ENCODE peak calls at places on chromosomes 13 and 19, in five cellular contexts. X is adrenal gland, M is activated B cell treated with CpG ODN at 0.5 μM for 24 hours, Y is fibroblast of the aortic adventitia, R is transverse colon. U is an unnamed sample.

GRCh38 chr19:43765109-43765876 is 10.5 kb upstream of the SMG9 start:
- DNase-seq in R (peak), Y (peak), M (peak), X (peak), U (peak)

GRCh38 chr19:42023121-42023942 is 29.3 kb upstream of the ATP1A3 start:
- DNase-seq in M (no peak), Y (no peak), X (no peak), R (peak), U (no peak)

GRCh38 chr13:40665754-40666057 is 735 bp downstream of the FOXO1 start:
- DNase-seq in X (no peak), M (peak), Y (no peak), R (no peak), U (no peak)

GRCh38 chr13:101111894-101112293 is 304.4 kb downstream of the NALCN start:
- DNase-seq in M (no peak), R (no peak), Y (no peak), X (no peak), U (no peak)

GRCh38 chr13:54029720-54030119 is 1001.1 kb downstream of the OLFM4 start:
- DNase-seq in R (no peak), Y (no peak), X (no peak), M (no peak), U (no peak)

GRCh38 chr13:102017248-102017647 is 384.6 kb downstream of the FGF14 start:
- DNase-seq in Y (no peak), X (no peak), M (no peak), R (no peak), U (no peak)

GRCh38 chr13:26280295-26280694 is 26.4 kb downstream of the CDK8 start:
- DNase-seq in M (no peak), X (no peak), Y (peak), R (no peak), U (no peak)

GRCh38 chr19:24086974-24087595 is at the start of gene ZNF254:
- DNase-seq in R (peak), Y (peak), M (peak), X (peak), U (peak)

GRCh38 chr19:35404879-35405622 is 34.2 kb downstream of the GPR42 start:
- DNase-seq in X (peak), Y (peak), R (peak), M (no peak), U (peak)

GRCh38 chr19:4537953-4538600 is 1.8 kb downstream of the LRG1 start:
- DNase-seq in X (no peak), R (no peak), Y (no peak), M (no peak), U (no peak)

GRCh38 chr13:81223784-81224501 is 883.0 kb upstream of the SPRY2 start:
- DNase-seq in R (no peak), Y (no peak), M (no peak), X (no peak), U (no peak)

GRCh38 chr13:114013952-114014629 is 40.2 kb upstream of the C13orf46 start:
- DNase-seq in R (no peak), X (no peak), M (no peak), Y (no peak), U (no peak)

GRCh38 chr13:75444016-75444415 is 38.0 kb downstream of the TBC1D4 start:
- DNase-seq in R (no peak), M (no peak), X (no peak), Y (no peak), U (no peak)

GRCh38 chr13:72121466-72121865 is 254.5 kb upstream of the DACH1 start:
- DNase-seq in X (no peak), Y (no peak), M (no peak), R (no peak), U (no peak)

GRCh38 chr13:46640843-46641242 is 87.9 kb downstream of the LRCH1 start:
- DNase-seq in X (peak), R (no peak), M (no peak), Y (peak), U (peak)

GRCh38 chr13:73039201-73040108 is 19.4 kb upstream of the KLF5 start:
- DNase-seq in X (no peak), Y (no peak), R (no peak), M (no peak), U (no peak)

GRCh38 chr13:22024381-22024994 is 353.6 kb downstream of the FGF9 start:
- DNase-seq in R (no peak), X (no peak), Y (no peak), M (no peak), U (no peak)

GRCh38 chr13:101454767-101455166 is 2.3 kb downstream of the ITGBL1 start:
- DNase-seq in R (no peak), X (no peak), Y (peak), M (no peak), U (no peak)

GRCh38 chr13:98517576-98518310 is 59.2 kb downstream of the STK24 start:
- DNase-seq in R (no peak), Y (no peak), X (no peak), M (no peak), U (no peak)

GRCh38 chr19:45322311-45322710 is 364 bp downstream of the CKM start:
- DNase-seq in X (no peak), M (no peak), Y (no peak), R (no peak), U (no peak)

GRCh38 chr19:50994129-50994528 is 7.3 kb downstream of the KLK8 start:
- DNase-seq in R (no peak), Y (no peak), X (no peak), M (no peak), U (no peak)

GRCh38 chr13:102913924-102914628 is 68.2 kb downstream of the ERCC5 start:
- DNase-seq in X (peak), Y (peak), R (peak), M (no peak), U (no peak)

GRCh38 chr13:24355103-24355502 is 45.7 kb downstream of the C1QTNF9 start:
- DNase-seq in Y (no peak), M (no peak), R (no peak), X (no peak), U (no peak)

GRCh38 chr13:111460548-111461444 is 140.4 kb downstream of the TEX29 start:
- DNase-seq in R (peak), M (no peak), Y (peak), X (peak), U (no peak)

GRCh38 chr19:45187421-45188100 is 9.0 kb downstream of the BLOC1S3 start:
- DNase-seq in R (no peak), M (peak), Y (no peak), X (no peak), U (no peak)

GRCh38 chr19:12838182-12838890 is at the start of gene MAST1:
- DNase-seq in Y (no peak), R (peak), M (no peak), X (peak), U (no peak)

GRCh38 chr13:52760078-52760477 is 20.5 kb upstream of the CNMD start:
- DNase-seq in X (no peak), M (no peak), Y (no peak), R (no peak), U (no peak)

GRCh38 chr19:34838753-34839431 is 65.9 kb upstream of the ZNF599 start:
- DNase-seq in X (no peak), Y (peak), M (no peak), R (peak), U (no peak)

GRCh38 chr19:40807147-40808020 is 8.4 kb downstream of the EGLN2 start:
- DNase-seq in R (no peak), Y (no peak), X (no peak), M (no peak), U (no peak)
- TF ChIP-seq CTCF in R (no peak), Y (peak), X (peak), M (no peak), U (peak)

GRCh38 chr13:38897521-38897920 is 93.1 kb downstream of the STOML3 start:
- DNase-seq in R (no peak), M (no peak), X (no peak), Y (no peak), U (no peak)

GRCh38 chr13:38899581-38899980 is 91.0 kb downstream of the STOML3 start:
- DNase-seq in R (no peak), X (no peak), Y (no peak), M (no peak), U (no peak)

GRCh38 chr13:38898481-38898880 is 92.2 kb downstream of the STOML3 start:
- DNase-seq in X (no peak), Y (no peak), M (no peak), R (no peak), U (no peak)

GRCh38 chr13:38902551-38902950 is 88.1 kb downstream of the STOML3 start:
- DNase-seq in M (no peak), Y (no peak), R (no peak), X (no peak), U (no peak)

GRCh38 chr13:38900188-38900587 is 90.4 kb downstream of the STOML3 start:
- DNase-seq in Y (no peak), R (no peak), M (no peak), X (no peak), U (no peak)
- TF ChIP-seq CTCF in Y (peak), R (no peak), M (no peak), X (no peak), U (no peak)

DNA sequence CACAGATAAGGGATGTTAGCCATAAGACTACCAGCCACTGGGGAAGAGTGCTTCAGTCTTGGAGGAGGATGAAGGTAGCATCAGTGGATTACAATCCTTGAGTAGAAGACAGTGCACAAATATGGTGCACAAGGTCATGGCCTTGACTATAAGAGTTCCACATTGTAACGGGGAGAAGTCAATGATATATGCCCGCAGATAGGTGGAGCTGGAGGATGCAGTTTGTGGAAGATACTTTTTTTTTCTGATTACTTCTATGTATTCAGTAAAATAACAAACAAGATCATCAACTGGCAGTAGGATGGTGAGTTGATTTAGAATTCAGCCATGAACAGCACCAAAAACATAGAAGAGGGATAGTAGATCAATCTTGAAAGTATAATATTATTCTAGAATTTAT is 926.8 kb upstream of the MIR17HG start:
- DNase-seq in Y (peak), R (no peak), X (no peak), M (no peak), U (no peak)
- TF ChIP-seq CTCF in Y (peak), R (no peak), X (no peak), M (no peak), U (no peak)

DNA sequence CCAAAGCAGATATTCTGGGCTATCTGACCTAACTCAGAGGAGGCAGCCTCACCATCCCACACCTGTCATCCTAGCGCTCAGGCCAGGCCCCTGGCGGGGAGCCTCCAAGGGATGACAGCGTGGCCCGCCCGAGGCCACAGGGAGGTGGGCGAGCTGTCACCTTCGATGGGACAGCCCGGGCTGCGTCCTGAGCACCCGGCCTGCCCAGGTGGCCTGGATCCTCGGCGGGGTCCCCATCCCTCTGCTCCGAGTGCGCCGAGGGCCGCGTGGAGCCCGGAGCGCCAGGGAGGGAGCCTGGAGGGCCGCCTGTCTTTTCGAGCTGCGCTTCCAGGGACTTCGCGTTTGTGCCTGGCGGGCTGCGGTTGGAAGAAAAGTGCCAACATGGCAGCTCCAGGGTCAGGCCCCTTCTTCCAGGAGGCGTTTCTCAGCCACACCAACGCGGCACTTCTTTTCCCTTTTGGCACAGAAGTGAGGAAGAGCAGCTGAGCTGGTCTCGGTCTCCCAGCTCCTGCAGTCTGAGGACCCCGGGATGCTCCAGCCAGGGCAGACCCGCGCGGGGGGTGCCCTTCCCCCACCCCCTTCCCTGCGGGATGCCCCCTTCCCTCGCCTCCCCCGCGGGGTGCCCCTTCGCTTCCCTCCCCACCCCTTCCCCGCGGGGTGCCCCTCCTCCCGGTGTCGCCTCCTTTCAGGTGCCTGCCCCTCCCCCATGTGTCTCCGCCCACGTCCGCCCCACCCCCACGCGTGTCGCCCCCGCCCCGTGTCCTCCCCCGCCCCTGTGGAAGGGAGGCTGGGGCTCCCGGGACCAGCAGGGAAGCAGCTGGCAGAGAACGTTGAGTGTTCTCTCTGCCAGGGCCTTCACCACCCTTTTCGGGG is 42.3 kb downstream of the GJA3 start:
- DNase-seq in M (no peak), X (peak), Y (peak), R (peak), U (no peak)
- TF ChIP-seq CTCF in M (no peak), X (no peak), Y (no peak), R (no peak), U (peak)

U was measured in CD14-positive monocyte.